ENCODE peak calls at places on chromosome 2, in four cellular contexts. B, P, O and Q are unnamed samples.

GRCh38 chr2:186641807-186642321 is 52.0 kb upstream of the FAM171B start:
- DNase-seq in B (peak; percentile 75), P (peak; percentile 21), O (no peak), Q (peak; percentile 6)

GRCh38 chr2:121187922-121188411 is 97.0 kb downstream of the TFCP2L1 start:
- DNase-seq in B (no peak), P (no peak), O (no peak), Q (no peak)

GRCh38 chr2:207285451-207285771 is 119.7 kb upstream of the KLF7 start:
- DNase-seq in B (no peak), P (no peak), O (no peak), Q (no peak)

GRCh38 chr2:112821142-112821541 is 15.4 kb downstream of the IL1B start:
- DNase-seq in B (no peak), P (no peak), O (no peak), Q (no peak)

GRCh38 chr2:209986405-209986804 is 16.0 kb upstream of the RPE start:
- DNase-seq in B (no peak), P (no peak), O (no peak), Q (no peak)

GRCh38 chr2:172287605-172288326 is 139.6 kb upstream of the ITGA6 start:
- DNase-seq in B (no peak), P (no peak), O (no peak), Q (no peak)

GRCh38 chr2:177161741-177162440 is 50.7 kb upstream of the HNRNPA3 start:
- DNase-seq in B (no peak), P (no peak), O (no peak), Q (no peak)

GRCh38 chr2:26778507-26778906 is 7.3 kb upstream of the CENPA start:
- DNase-seq in B (no peak), P (no peak), O (no peak), Q (no peak)

GRCh38 chr2:221203138-221203537 is 369.0 kb downstream of the EPHA4 start:
- DNase-seq in B (no peak), P (peak; percentile 20), O (no peak), Q (no peak)

GRCh38 chr2:94979406-94980375 is 45.8 kb upstream of the MAL start:
- DNase-seq in B (no peak), P (no peak), O (no peak), Q (no peak)

GRCh38 chr2:227147023-227147422 is 17.0 kb downstream of the COL4A4 start:
- DNase-seq in B (no peak), P (no peak), O (no peak), Q (no peak)

GRCh38 chr2:190655113-190655512 is 6.2 kb downstream of the NAB1 start:
- DNase-seq in B (no peak), P (no peak), O (no peak), Q (no peak)

GRCh38 chr2:88099798-88100488 is 27.9 kb downstream of the FABP1 start:
- DNase-seq in B (no peak), P (no peak), O (peak; percentile 92), Q (peak; percentile 99)

GRCh38 chr2:24352664-24353063 is 7.7 kb downstream of the ITSN2 start:
- DNase-seq in B (no peak), P (no peak), O (no peak), Q (no peak)

GRCh38 chr2:127058246-127058580 is 48.7 kb downstream of the BIN1 start:
- DNase-seq in B (no peak), P (no peak), O (no peak), Q (no peak)

DNA sequence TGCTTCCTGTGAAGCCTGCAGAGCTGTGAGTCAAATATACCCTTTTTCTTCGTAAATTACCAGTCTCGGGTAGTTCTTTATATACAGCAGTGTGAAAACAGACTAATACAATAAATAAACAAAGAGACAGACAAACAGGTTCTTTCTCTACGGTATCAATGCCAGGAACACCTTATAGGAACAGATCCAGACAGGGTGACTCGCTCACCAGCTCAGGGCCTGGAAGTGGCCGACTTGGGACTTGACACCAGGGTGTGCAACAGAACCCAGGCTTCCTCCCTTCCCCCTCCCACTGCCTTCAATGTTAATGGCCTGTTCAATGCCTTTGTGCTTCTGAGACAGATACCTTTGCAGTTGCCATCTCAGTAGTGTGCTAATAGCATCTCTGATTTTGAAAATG is 309.5 kb downstream of the ALK start:
- DNase-seq in B (no peak), P (no peak), O (no peak), Q (no peak)
- TF ChIP-seq YY1 in B (no peak), P (no peak), O (no peak), Q (no peak)

GRCh38 chr2:8677646-8678592 is 3.9 kb upstream of the ID2 start:
- DNase-seq in B (peak; percentile 76), P (no peak), O (peak; percentile 71), Q (peak; percentile 87)

GRCh38 chr2:8678731-8679566 is 2.9 kb upstream of the ID2 start:
- DNase-seq in B (peak; percentile 96), P (no peak), O (peak; percentile 87), Q (peak; percentile 91)

GRCh38 chr2:8679827-8680731 is 1.8 kb upstream of the ID2 start:
- DNase-seq in B (peak; percentile 98), P (no peak), O (no peak), Q (no peak)

GRCh38 chr2:8680931-8681760 is 710 bp upstream of the ID2 start:
- DNase-seq in B (peak; percentile 78), P (peak; percentile 61), O (peak; percentile 76), Q (peak; percentile 46)

GRCh38 chr2:8679567-8679826 is 2.4 kb upstream of the ID2 start:
- DNase-seq in B (no peak), P (no peak), O (no peak), Q (no peak)
- H3K4me3 ChIP-seq in B (peak overlapping the region; percentile 79), P (peak overlapping the region; percentile 61), O (peak overlapping the region; percentile 55), Q (peak overlapping the region; percentile 65)

GRCh38 chr2:239175181-239175580 is 225.6 kb downstream of the HDAC4 start:
- DNase-seq in B (no peak), P (no peak), O (no peak), Q (no peak)

GRCh38 chr2:239178484-239178883 is 222.3 kb downstream of the HDAC4 start:
- DNase-seq in B (no peak), P (no peak), O (no peak), Q (no peak)

GRCh38 chr2:239178954-239179353 is 221.9 kb downstream of the HDAC4 start:
- DNase-seq in B (no peak), P (no peak), O (no peak), Q (no peak)

GRCh38 chr2:239177908-239178307 is 222.9 kb downstream of the HDAC4 start:
- DNase-seq in B (no peak), P (no peak), O (no peak), Q (no peak)

DNA sequence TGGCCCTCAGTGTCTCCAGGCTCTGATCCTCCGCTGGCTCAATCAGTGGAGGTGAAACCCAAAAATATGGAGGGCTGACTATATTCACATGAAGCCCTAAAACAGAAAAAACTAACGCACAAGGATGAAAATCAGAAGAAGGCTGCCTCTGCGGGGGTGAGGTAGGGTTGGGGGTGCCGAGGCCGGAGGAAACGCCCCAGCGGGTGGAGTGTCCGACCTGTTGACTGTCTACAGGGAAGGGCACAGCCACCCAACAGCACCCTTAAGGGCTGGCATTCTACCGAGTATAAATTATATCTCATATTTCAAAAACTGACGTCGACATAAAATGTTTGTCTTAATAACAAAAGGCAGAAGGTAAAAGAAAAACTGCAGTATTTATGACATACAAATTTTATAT is 223.5 kb downstream of the HDAC4 start:
- DNase-seq in B (no peak), P (no peak), O (no peak), Q (no peak)
- TF ChIP-seq SUZ12 in B (no peak), P (no peak), O (no peak), Q (no peak)

DNA sequence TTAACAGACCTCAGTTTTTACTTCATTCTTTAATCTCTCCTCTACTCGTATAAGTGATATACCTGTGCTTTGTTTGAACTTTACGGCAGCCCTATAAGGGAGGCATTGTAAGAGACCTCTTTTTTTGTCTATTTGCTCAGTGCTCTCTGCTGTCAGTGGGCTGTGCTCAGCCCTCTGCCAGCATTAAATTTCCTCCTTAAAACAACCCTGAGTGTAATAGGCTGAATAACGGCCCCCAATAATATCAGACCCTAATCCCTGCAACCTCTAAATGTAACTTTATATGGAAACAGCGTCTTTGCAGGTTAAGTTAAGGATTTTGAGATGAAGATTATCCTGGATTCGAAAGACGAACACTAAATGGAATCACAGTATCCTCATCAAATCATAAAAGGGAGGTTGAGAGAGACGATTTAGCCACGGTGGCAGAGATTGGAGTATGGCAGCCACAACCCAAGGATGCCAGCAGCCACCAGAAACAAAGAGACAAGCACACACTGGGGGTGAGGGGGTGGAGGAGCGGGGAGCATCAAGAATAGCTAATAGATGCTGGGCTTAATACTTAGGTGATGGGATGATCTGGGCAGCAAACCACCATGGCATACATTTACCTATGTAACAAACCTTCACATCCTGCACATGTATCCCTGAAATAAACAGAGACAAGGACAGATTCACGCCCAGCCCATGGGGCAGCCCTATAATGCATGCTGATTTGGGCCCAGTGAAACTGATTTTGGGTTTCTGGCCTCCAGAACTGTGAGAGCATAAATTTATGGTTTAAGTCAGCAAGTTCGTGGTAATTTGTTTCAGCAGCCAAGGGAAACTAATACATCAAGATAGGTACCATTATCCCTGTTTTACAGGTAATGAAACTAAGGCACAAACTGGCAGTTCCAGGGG is 903 bp upstream of the FARSB start:
- DNase-seq in B (no peak), P (no peak), O (no peak), Q (no peak)
- TF ChIP-seq YY1 in B (no peak), P (no peak), O (no peak), Q (no peak)

GRCh38 chr2:205197468-205198129 is 484.7 kb upstream of the NRP2 start:
- DNase-seq in B (no peak), P (no peak), O (no peak), Q (no peak)
- H3K4me3 ChIP-seq in B (no peak overlapping the region), P (no peak overlapping the region), O (no peak overlapping the region), Q (no peak overlapping the region)

GRCh38 chr2:18924905-18925691 is 335.7 kb upstream of the NT5C1B start:
- DNase-seq in B (no peak), P (no peak), O (no peak), Q (no peak)
- TF ChIP-seq SUZ12 in B (no peak), P (no peak), O (no peak), Q (no peak)

DNA sequence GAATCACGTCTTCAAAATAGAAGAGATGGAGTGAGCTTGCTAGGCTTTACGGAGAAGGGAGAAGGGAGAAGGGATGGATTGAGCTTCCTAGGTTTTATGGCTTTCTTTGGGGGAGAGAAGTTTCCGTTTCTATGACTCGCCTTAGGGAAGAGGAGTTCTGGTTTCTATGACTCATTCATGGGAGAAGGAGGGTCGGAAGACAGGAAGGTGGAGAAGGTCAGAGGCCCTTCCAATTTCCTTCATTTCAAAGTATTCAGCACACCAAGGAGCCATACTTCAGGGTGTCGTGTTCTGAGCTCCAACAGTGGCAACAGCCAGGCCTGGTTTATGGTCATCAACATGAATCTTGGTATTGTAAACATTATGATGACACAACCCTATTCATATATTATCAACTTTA is 284.7 kb upstream of the VWC2L start:
- DNase-seq in B (no peak), P (no peak), O (no peak), Q (no peak)
- TF ChIP-seq YY1 in B (no peak), P (no peak), O (no peak), Q (no peak)

DNA sequence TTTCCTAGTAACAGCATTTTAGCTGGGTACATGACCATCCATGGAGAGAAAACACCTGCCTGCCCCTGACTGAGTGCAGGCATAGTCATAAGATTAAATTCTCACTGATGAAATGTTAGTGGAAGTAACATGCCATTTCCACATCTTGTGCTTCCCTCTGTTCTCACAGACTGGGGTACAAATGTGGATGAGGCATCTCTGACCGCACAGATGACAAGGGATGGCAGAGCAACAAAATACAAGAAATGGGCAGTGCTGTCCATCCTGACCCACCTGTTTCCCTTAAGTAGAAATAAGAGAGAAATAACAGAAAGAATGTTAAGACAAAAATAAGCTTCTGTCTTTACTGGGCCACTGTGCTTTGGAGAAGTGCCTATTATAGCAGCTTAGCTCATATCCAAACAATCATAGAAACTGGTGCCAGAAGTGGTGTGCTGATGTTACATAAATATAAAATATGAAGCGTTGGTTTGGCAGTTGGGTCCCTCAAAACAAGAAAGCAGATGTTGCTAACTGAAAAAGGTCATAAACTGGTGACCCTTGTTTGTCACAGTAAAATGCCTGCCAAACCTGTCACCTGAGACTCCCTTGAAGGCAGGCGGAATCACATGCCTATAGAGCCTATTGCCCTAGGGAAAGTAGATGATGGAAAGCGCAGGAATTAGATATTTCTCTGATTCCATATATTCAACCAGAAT is 72.4 kb upstream of the CCDC150 start:
- DNase-seq in B (no peak), P (no peak), O (no peak), Q (no peak)
- H3K4me3 ChIP-seq in B (no peak overlapping the region), P (no peak overlapping the region), O (no peak overlapping the region), Q (no peak overlapping the region)